ENCODE peak calls at places on chromosomes 16 and 17, in ten cellular contexts. C, L, A, X, S, F, V, G, M and I are unnamed samples.

GRCh38 chr17:63479495-63480184 is 2.8 kb downstream of the ACE start:
- DNase-seq in F (no peak), M (no peak), V (no peak), A (no peak), X (no peak), L (peak; percentile 53), S (no peak), G (no peak), C (no peak), I (no peak)

GRCh38 chr16:11691235-11691634 is 23.0 kb downstream of the SNN start:
- DNase-seq in S (no peak), M (no peak), F (no peak), G (no peak), A (no peak), V (no peak), C (no peak), L (no peak), X (no peak), I (no peak)

GRCh38 chr17:83078378-83079339 is 750 bp upstream of the METRNL start:
- DNase-seq in G (no peak), F (no peak), S (no peak), C (no peak), L (no peak), A (peak; percentile 68), M (no peak), X (no peak), V (no peak), I (no peak)

GRCh38 chr17:39739020-39739884 is 1.5 kb downstream of the GRB7 start:
- DNase-seq in V (peak; percentile 91), A (peak; percentile 90), G (peak; percentile 72), C (no peak), S (no peak), X (no peak), L (peak; percentile 93), M (no peak), F (no peak), I (peak; percentile 80)

GRCh38 chr16:24540575-24541240 is 1.3 kb downstream of the RBBP6 start:
- DNase-seq in M (no peak), V (no peak), G (peak; percentile 21), C (no peak), F (no peak), L (no peak), X (no peak), A (peak; percentile 38), S (peak; percentile 34), I (no peak)

GRCh38 chr17:55265434-55266021 is 768 bp downstream of the HLF start:
- DNase-seq in L (peak; percentile 79), S (no peak), M (no peak), X (no peak), G (no peak), F (no peak), V (no peak), C (no peak), A (peak; percentile 48), I (no peak)

GRCh38 chr17:41919840-41920579 is 1.3 kb upstream of the ACLY start:
- DNase-seq in C (peak; percentile 72), G (peak; percentile 23), M (peak; percentile 50), S (no peak), X (no peak), V (no peak), L (no peak), F (no peak), A (peak; percentile 46), I (peak; percentile 59)

GRCh38 chr17:6551909-6552768 is 4.2 kb downstream of the PITPNM3 start:
- DNase-seq in V (peak; percentile 88), G (peak; percentile 90), S (no peak), A (peak; percentile 86), L (peak; percentile 74), C (no peak), M (no peak), X (no peak), F (no peak), I (peak; percentile 86)

GRCh38 chr17:39607057-39607850 is 466 bp downstream of the NEUROD2 start:
- DNase-seq in A (no peak), F (no peak), S (no peak), X (no peak), G (no peak), C (no peak), M (no peak), L (peak; percentile 59), V (no peak), I (no peak)

GRCh38 chr16:66495440-66495839 is 54.5 kb downstream of the TK2 start:
- DNase-seq in L (no peak), X (no peak), M (no peak), S (no peak), F (no peak), V (no peak), A (peak; percentile 9), G (no peak), C (no peak), I (no peak)

GRCh38 chr16:63066552-63066951 is 1030.3 kb upstream of the CDH8 start:
- DNase-seq in C (no peak), G (no peak), F (no peak), V (no peak), A (no peak), S (no peak), M (no peak), L (no peak), X (no peak), I (no peak)

GRCh38 chr17:20205609-20206008 is 196.4 kb downstream of the SPECC1 start:
- DNase-seq in A (no peak), G (no peak), M (no peak), S (no peak), V (no peak), F (no peak), L (no peak), X (no peak), C (no peak), I (no peak)

GRCh38 chr17:18043491-18043890 is 4.3 kb downstream of the GID4 start:
- DNase-seq in A (no peak), C (peak; percentile 37), G (peak; percentile 61), X (no peak), F (no peak), L (no peak), S (peak; percentile 36), V (no peak), M (no peak), I (no peak)

DNA sequence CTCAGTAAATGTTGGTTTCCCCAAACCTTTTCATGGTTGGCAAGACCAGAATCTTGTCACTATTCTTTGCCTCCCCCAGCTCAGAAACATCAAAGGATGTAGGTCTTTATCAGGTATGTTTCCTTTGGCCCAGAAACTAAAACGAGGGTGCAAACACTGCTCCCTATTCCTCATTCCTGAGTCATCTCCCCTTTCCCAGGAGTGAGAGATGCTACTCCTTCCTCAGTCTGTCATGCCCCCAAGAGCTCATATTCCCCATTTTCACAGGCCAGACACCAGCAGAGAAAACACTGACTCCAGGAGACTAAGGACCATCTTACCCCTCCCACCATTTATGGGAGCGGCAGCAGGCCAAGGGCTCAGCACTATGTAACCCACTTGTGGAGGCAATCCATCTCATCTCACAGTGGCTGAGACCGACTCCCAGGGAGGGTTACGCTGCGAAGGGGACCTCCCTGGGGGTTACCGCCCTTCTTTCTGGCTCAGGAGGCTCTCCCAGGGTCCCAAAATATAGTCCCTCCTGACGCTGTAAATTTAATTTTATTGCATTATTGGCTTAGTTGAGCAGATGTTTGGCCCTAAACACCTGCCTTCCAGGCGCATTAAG is 1.5 kb downstream of the GEMIN4 start:
- DNase-seq in M (no peak), G (peak; percentile 44), X (no peak), S (no peak), A (no peak), L (no peak), F (no peak), C (peak; percentile 25), V (no peak), I (no peak)
- H3K4me3 ChIP-seq in M (no peak overlapping the region), G (peak overlapping the region; percentile 70), X (no peak overlapping the region), S (peak overlapping the region; percentile 77), A (no peak overlapping the region), L (peak overlapping the region; percentile 96), F (peak overlapping the region; percentile 71), C (peak overlapping the region; percentile 77), V (no peak overlapping the region), I (no peak overlapping the region)

DNA sequence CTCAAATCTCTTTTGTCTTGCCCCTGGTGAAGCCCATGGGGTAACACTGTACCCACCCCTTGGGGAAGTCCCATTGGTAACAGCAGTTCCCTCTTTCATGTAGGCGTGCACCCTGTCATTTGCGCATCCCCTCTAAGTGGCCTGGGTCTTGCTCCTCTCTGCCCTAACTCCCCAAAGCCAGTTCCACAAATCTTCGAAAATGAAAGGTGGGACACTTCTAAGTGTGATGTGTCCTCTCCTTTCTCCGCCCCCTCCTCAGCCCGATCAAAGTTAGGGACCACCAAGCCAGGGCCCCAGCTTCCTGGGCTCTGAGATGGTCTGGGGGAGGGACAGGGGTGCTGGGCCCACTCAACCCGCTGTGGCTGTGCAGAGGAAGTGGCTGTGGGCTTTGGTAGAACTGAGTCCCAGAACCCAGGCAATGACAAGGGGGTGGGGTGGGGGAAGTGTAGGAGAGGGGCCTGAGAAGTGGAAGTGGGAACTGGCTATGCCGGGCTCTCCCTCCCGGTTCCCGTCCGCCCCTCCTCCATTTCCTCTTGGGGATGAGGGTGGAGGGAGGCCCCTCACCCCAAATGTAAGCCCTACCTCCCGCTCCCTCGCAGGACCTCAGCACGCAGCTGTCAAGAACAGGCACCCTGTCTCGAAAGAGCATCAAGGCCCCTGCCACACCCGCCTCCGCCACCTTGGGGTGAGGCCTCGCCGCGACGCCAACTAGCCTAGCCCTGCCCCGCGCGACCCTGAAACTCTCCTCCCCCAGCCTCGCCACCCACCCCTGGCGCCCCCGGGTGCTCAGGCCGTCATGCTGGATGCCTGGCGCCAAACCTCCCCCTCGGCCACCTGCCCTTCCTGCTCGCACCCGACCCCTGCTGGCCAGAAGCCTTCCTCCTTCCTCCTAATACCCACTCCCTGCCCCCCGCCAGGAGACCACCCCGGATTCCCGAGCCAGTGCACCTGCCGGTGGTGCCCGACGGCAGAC is 8.7 kb downstream of the ABI3 start:
- DNase-seq in A (peak; percentile 66), G (no peak), C (no peak), L (peak; percentile 64), V (peak; percentile 56), X (no peak), M (peak; percentile 51), F (no peak), S (no peak), I (no peak)
- H3K4me3 ChIP-seq in A (no peak overlapping the region), G (no peak overlapping the region), C (no peak overlapping the region), L (no peak overlapping the region), V (no peak overlapping the region), X (no peak overlapping the region), M (no peak overlapping the region), F (no peak overlapping the region), S (no peak overlapping the region), I (no peak overlapping the region)

DNA sequence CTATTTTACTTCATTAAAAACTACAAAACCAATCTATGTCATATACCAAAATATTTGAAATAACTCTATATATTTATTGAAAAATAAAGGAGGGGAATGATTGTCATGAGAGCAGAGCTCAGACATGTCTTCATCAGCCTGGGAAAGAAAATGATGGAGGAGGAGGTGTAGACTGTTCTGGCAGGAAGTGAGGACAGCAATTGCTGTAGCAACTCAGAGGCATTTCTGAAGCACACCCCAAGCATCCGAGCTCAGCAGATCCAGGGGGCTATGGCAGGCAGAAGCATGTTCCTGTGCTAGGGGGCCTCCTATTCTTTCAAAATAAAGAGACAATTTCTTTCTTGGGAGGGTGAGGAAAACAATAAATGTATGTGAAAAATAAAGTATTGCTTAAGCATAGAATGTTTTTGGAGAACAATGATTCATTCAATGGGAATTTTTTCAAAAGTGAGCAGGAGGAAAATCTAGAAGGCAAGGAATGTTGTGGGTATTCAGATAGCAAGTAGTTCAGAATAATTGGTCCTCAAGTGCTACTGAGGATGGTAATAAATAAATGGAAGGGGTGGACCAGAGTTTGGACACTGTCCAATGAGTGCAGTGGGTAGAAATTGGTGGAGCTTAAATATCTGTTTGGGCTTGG is 383.4 kb downstream of the CDH11 start:
- DNase-seq in X (peak; percentile 59), M (no peak), G (no peak), A (no peak), F (peak; percentile 18), S (no peak), V (no peak), L (no peak), C (peak; percentile 49), I (no peak)
- H3K4me3 ChIP-seq in X (no peak overlapping the region), M (no peak overlapping the region), G (no peak overlapping the region), A (no peak overlapping the region), F (no peak overlapping the region), S (no peak overlapping the region), V (no peak overlapping the region), L (no peak overlapping the region), C (no peak overlapping the region), I (no peak overlapping the region)

GRCh38 chr17:13599808-13600398 is 1.8 kb downstream of the HS3ST3A1 start:
- DNase-seq in L (no peak), X (no peak), C (no peak), F (no peak), M (no peak), A (no peak), S (no peak), V (no peak), G (peak; percentile 38), I (no peak)
- H3K4me3 ChIP-seq in L (no peak overlapping the region), X (peak overlapping the region; percentile 67), C (peak overlapping the region; percentile 90), F (peak overlapping the region; percentile 87), M (no peak overlapping the region), A (no peak overlapping the region), S (no peak overlapping the region), V (no peak overlapping the region), G (peak overlapping the region; percentile 71), I (no peak overlapping the region)